ENCODE peak calls at places on chromosomes 3 and 15, in seven cellular contexts. One of them, this sample, is unnamed.

GRCh38 chr3:187281191-187281714 is 10.3 kb downstream of the MASP1 start:
- DNase-seq in endothelial cell: no peak
- DNase-seq in PC-3: no peak
- DNase-seq in H9: no peak
- DNase-seq in gastrocnemius medialis: no peak
- DNase-seq in dorsolateral prefrontal cortex: no peak
- DNase-seq in NAMALWA: no peak
- DNase-seq in this sample: no peak

GRCh38 chr3:22960326-22960984 is 242.7 kb upstream of the UBE2E2 start:
- DNase-seq in dorsolateral prefrontal cortex: no peak
- DNase-seq in NAMALWA: peak; percentile 74
- DNase-seq in PC-3: peak; percentile 74
- DNase-seq in H9: no peak
- DNase-seq in gastrocnemius medialis: peak; percentile 20
- DNase-seq in endothelial cell: peak; percentile 22
- DNase-seq in this sample: no peak

GRCh38 chr15:51334011-51334426 is 4.4 kb downstream of the CYP19A1 start:
- DNase-seq in gastrocnemius medialis: no peak
- DNase-seq in NAMALWA: no peak
- DNase-seq in H9: no peak
- DNase-seq in PC-3: no peak
- DNase-seq in dorsolateral prefrontal cortex: no peak
- DNase-seq in endothelial cell: no peak
- DNase-seq in this sample: no peak

GRCh38 chr15:64024172-64025050 is 21.9 kb downstream of the DAPK2 start:
- DNase-seq in H9: peak; percentile 36
- DNase-seq in endothelial cell: no peak
- DNase-seq in NAMALWA: peak; percentile 9
- DNase-seq in dorsolateral prefrontal cortex: no peak
- DNase-seq in PC-3: no peak
- DNase-seq in gastrocnemius medialis: peak; percentile 57
- DNase-seq in this sample: no peak

GRCh38 chr3:150062492-150062891 is 91.8 kb upstream of the PFN2 start:
- DNase-seq in H9: no peak
- DNase-seq in dorsolateral prefrontal cortex: no peak
- DNase-seq in endothelial cell: no peak
- DNase-seq in gastrocnemius medialis: peak; percentile 45
- DNase-seq in NAMALWA: no peak
- DNase-seq in PC-3: no peak
- DNase-seq in this sample: no peak

GRCh38 chr3:111895079-111895478 is 36.0 kb downstream of the PHLDB2 start:
- DNase-seq in PC-3: peak; percentile 80
- DNase-seq in endothelial cell: no peak
- DNase-seq in gastrocnemius medialis: no peak
- DNase-seq in NAMALWA: peak; percentile 47
- DNase-seq in H9: no peak
- DNase-seq in dorsolateral prefrontal cortex: no peak
- DNase-seq in this sample: no peak

GRCh38 chr15:31344824-31345605 is 18.4 kb downstream of the KLF13 start:
- DNase-seq in dorsolateral prefrontal cortex: peak; percentile 68
- DNase-seq in gastrocnemius medialis: peak; percentile 94
- DNase-seq in PC-3: no peak
- DNase-seq in NAMALWA: peak; percentile 57
- DNase-seq in H9: no peak
- DNase-seq in endothelial cell: no peak
- DNase-seq in this sample: peak; percentile 52

GRCh38 chr3:45583021-45583851 is 11.3 kb upstream of the LIMD1 start:
- DNase-seq in PC-3: no peak
- DNase-seq in NAMALWA: no peak
- DNase-seq in dorsolateral prefrontal cortex: peak; percentile 90
- DNase-seq in H9: no peak
- DNase-seq in endothelial cell: no peak
- DNase-seq in gastrocnemius medialis: peak; percentile 39
- DNase-seq in this sample: no peak

GRCh38 chr3:140922634-140923033 is 19.0 kb upstream of the SLC25A36 start:
- DNase-seq in H9: no peak
- DNase-seq in gastrocnemius medialis: no peak
- DNase-seq in endothelial cell: no peak
- DNase-seq in NAMALWA: peak; percentile 50
- DNase-seq in PC-3: peak; percentile 39
- DNase-seq in dorsolateral prefrontal cortex: no peak
- DNase-seq in this sample: no peak

GRCh38 chr3:9715127-9715526 is 11.5 kb downstream of the CPNE9 start:
- DNase-seq in dorsolateral prefrontal cortex: no peak
- DNase-seq in PC-3: peak; percentile 32
- DNase-seq in gastrocnemius medialis: no peak
- DNase-seq in NAMALWA: peak; percentile 45
- DNase-seq in endothelial cell: no peak
- DNase-seq in H9: peak; percentile 73
- DNase-seq in this sample: no peak

GRCh38 chr3:33174711-33175409 is 43.8 kb downstream of the SUSD5 start:
- DNase-seq in PC-3: no peak
- DNase-seq in H9: no peak
- DNase-seq in dorsolateral prefrontal cortex: no peak
- DNase-seq in gastrocnemius medialis: no peak
- DNase-seq in NAMALWA: no peak
- DNase-seq in endothelial cell: no peak
- DNase-seq in this sample: no peak

GRCh38 chr15:69665641-69666091 is 213.0 kb downstream of the RPLP1 start:
- DNase-seq in PC-3: no peak
- DNase-seq in H9: no peak
- DNase-seq in endothelial cell: no peak
- DNase-seq in NAMALWA: no peak
- DNase-seq in dorsolateral prefrontal cortex: no peak
- DNase-seq in gastrocnemius medialis: no peak
- DNase-seq in this sample: no peak

GRCh38 chr3:74883690-74884089 is 269.2 kb upstream of the CNTN3 start:
- DNase-seq in PC-3: no peak
- DNase-seq in dorsolateral prefrontal cortex: no peak
- DNase-seq in endothelial cell: peak; percentile 14
- DNase-seq in NAMALWA: peak; percentile 2
- DNase-seq in H9: peak; percentile 50
- DNase-seq in gastrocnemius medialis: no peak
- DNase-seq in this sample: no peak

GRCh38 chr3:113054552-113054951 is 63.8 kb downstream of the GTPBP8 start:
- DNase-seq in NAMALWA: no peak
- DNase-seq in dorsolateral prefrontal cortex: no peak
- DNase-seq in PC-3: no peak
- DNase-seq in endothelial cell: no peak
- DNase-seq in gastrocnemius medialis: no peak
- DNase-seq in H9: no peak
- DNase-seq in this sample: no peak

GRCh38 chr3:124951511-124952390 is 17.2 kb upstream of the MUC13 start:
- DNase-seq in gastrocnemius medialis: no peak
- DNase-seq in endothelial cell: no peak
- DNase-seq in dorsolateral prefrontal cortex: no peak
- DNase-seq in H9: no peak
- DNase-seq in PC-3: peak; percentile 60
- DNase-seq in NAMALWA: no peak
- DNase-seq in this sample: no peak